ENCODE peak calls at places on chromosomes 3 and 15, in eight cellular contexts. W is uterus; V is IMR-90; O is HepG2; Z is psoas muscle; T is transverse colon; H is CD8-positive, alpha-beta memory T cell; S is K562. A is an unnamed sample. For H3K4me1, the result is how much of the 10 kb centered on the place peaks cover.

GRCh38 chr15:73786518-73786917 is 33.4 kb upstream of the INSYN1 start:
- DNase-seq in W (no peak), V (no peak), O (no peak), Z (no peak), T (no peak), H (no peak), S (no peak), A (no peak)

GRCh38 chr3:46369675-46370132 is 1.0 kb upstream of the CCR5 start:
- DNase-seq in W (no peak), V (no peak), O (no peak), Z (no peak), T (no peak), H (no peak), S (no peak), A (no peak)

GRCh38 chr15:59160880-59161593 is 45.6 kb upstream of the LDHAL6B start:
- DNase-seq in W (no peak), V (peak), O (peak), Z (no peak), T (no peak), H (no peak), S (peak), A (no peak)

GRCh38 chr15:45715528-45715927 is 80.7 kb downstream of the SQOR start:
- DNase-seq in W (no peak), V (peak), O (no peak), Z (no peak), T (no peak), H (no peak), S (no peak), A (no peak)

GRCh38 chr15:33104276-33104675 is 90.2 kb downstream of the FMN1 start:
- DNase-seq in W (no peak), V (peak), O (no peak), Z (no peak), T (no peak), H (no peak), S (no peak), A (no peak)

GRCh38 chr3:13537926-13538325 is 11.0 kb upstream of the FBLN2 start:
- DNase-seq in W (no peak), V (peak), O (no peak), Z (peak), T (no peak), H (no peak), S (peak), A (no peak)

GRCh38 chr15:96551196-96551595 is 220.7 kb downstream of the NR2F2 start:
- DNase-seq in W (no peak), V (no peak), O (no peak), Z (no peak), T (no peak), H (no peak), S (no peak), A (no peak)

GRCh38 chr3:71421820-71422566 is 161.5 kb downstream of the FOXP1 start:
- DNase-seq in W (no peak), V (no peak), O (no peak), Z (no peak), T (no peak), H (no peak), S (no peak), A (no peak)

GRCh38 chr3:133152821-133153220 is 114.6 kb downstream of the TMEM108 start:
- DNase-seq in W (no peak), V (no peak), O (no peak), Z (no peak), T (no peak), H (no peak), S (no peak), A (no peak)

GRCh38 chr3:167051421-167051820 is 328.7 kb downstream of the ZBBX start:
- DNase-seq in W (no peak), V (no peak), O (no peak), Z (no peak), T (no peak), H (no peak), S (no peak), A (no peak)

GRCh38 chr15:82371649-82372048 is 22.4 kb upstream of the GOLGA6L10 start:
- DNase-seq in W (no peak), V (no peak), O (no peak), Z (no peak), T (no peak), H (no peak), S (no peak), A (no peak)

GRCh38 chr3:192890348-192891335 is 27.0 kb downstream of the MB21D2 start:
- DNase-seq in W (no peak), V (no peak), O (no peak), Z (no peak), T (no peak), H (no peak), S (no peak), A (no peak)

GRCh38 chr3:172591876-172592771 is 68.9 kb upstream of the TNFSF10 start:
- DNase-seq in W (no peak), V (peak), O (no peak), Z (no peak), T (peak), H (peak), S (peak), A (no peak)

GRCh38 chr15:92840149-92840548 is 60.0 kb upstream of the CHD2 start:
- DNase-seq in W (no peak), V (no peak), O (no peak), Z (no peak), T (no peak), H (no peak), S (no peak), A (no peak)

GRCh38 chr15:31974855-31975421 is 55.4 kb upstream of the CHRNA7 start:
- DNase-seq in W (no peak), V (peak), O (peak), Z (no peak), T (peak), H (no peak), S (peak), A (no peak)

GRCh38 chr3:166560253-166560652 is 723.0 kb upstream of the BCHE start:
- DNase-seq in W (no peak), V (no peak), O (peak), Z (no peak), T (no peak), H (no peak), S (no peak), A (no peak)

GRCh38 chr15:80026754-80027153 is 32.7 kb upstream of the ZFAND6 start:
- DNase-seq in W (no peak), V (no peak), O (no peak), Z (no peak), T (no peak), H (no peak), S (no peak), A (no peak)

GRCh38 chr3:23696842-23697241 is 108.9 kb upstream of the UBE2E1 start:
- DNase-seq in W (no peak), V (peak), O (no peak), Z (no peak), T (peak), H (no peak), S (no peak), A (no peak)

GRCh38 chr15:83504365-83504764 is 57.2 kb downstream of the SH3GL3 start:
- DNase-seq in W (no peak), V (no peak), O (no peak), Z (no peak), T (no peak), H (no peak), S (no peak), A (no peak)

GRCh38 chr3:101036676-101037075 is 43.5 kb upstream of the ABI3BP start:
- DNase-seq in W (no peak), V (peak), O (no peak), Z (no peak), T (no peak), H (no peak), S (no peak), A (no peak)

GRCh38 chr3:38000242-38000916 is 9.8 kb downstream of the VILL start:
- DNase-seq in W (peak), V (no peak), O (no peak), Z (no peak), T (no peak), H (no peak), S (no peak), A (no peak)

GRCh38 chr3:160106905-160107861 is 118.0 kb upstream of the C3orf80 start:
- DNase-seq in W (no peak), V (no peak), O (peak), Z (no peak), T (peak), H (no peak), S (no peak), A (no peak)

GRCh38 chr15:64060716-64061115 is 14.4 kb upstream of the DAPK2 start:
- DNase-seq in W (no peak), V (no peak), O (no peak), Z (no peak), T (no peak), H (no peak), S (no peak), A (no peak)

GRCh38 chr15:69469467-69470191 is 17.0 kb downstream of the RPLP1 start:
- DNase-seq in W (no peak), V (peak), O (no peak), Z (no peak), T (no peak), H (no peak), S (peak), A (no peak)

GRCh38 chr15:66565731-66566130 is at the start of gene LCTL:
- DNase-seq in W (no peak), V (peak), O (peak), Z (no peak), T (no peak), H (no peak), S (peak), A (no peak)

GRCh38 chr3:81394656-81395055 is 366.8 kb downstream of the GBE1 start:
- DNase-seq in W (no peak), V (no peak), O (no peak), Z (no peak), T (no peak), H (no peak), S (no peak), A (no peak)

GRCh38 chr15:64558460-64559179 is 98.2 kb downstream of the ZNF609 start:
- DNase-seq in W (no peak), V (peak), O (no peak), Z (no peak), T (no peak), H (no peak), S (no peak), A (no peak)

GRCh38 chr3:190326930-190327329 is 4.7 kb upstream of the CLDN1 start:
- DNase-seq in W (peak), V (peak), O (no peak), Z (no peak), T (no peak), H (no peak), S (no peak), A (no peak)

GRCh38 chr3:27675287-27675686 is 46.8 kb downstream of the EOMES start:
- DNase-seq in W (no peak), V (peak), O (no peak), Z (no peak), T (no peak), H (no peak), S (no peak), A (no peak)

GRCh38 chr15:39083213-39083612 is 497.7 kb upstream of the THBS1 start:
- DNase-seq in W (no peak), V (peak), O (no peak), Z (no peak), T (no peak), H (no peak), S (no peak), A (no peak)

GRCh38 chr15:65916664-65917406 is 47.5 kb downstream of the RAB11A start:
- DNase-seq in W (no peak), V (peak), O (peak), Z (peak), T (peak), H (no peak), S (peak), A (no peak)

GRCh38 chr3:14514323-14514720 is 25.8 kb downstream of the GRIP2 start:
- DNase-seq in W (no peak), V (no peak), O (no peak), Z (no peak), T (no peak), H (no peak), S (no peak), A (no peak)

GRCh38 chr3:129607391-129608068 is 1.1 kb upstream of the PLXND1 start:
- DNase-seq in W (no peak), V (no peak), O (no peak), Z (no peak), T (no peak), H (no peak), S (no peak), A (no peak)

GRCh38 chr3:129608087-129608935 is 1.8 kb upstream of the PLXND1 start:
- DNase-seq in W (no peak), V (peak), O (no peak), Z (no peak), T (no peak), H (no peak), S (peak), A (no peak)

GRCh38 chr3:129610276-129610675 is 3.8 kb upstream of the PLXND1 start:
- DNase-seq in W (no peak), V (no peak), O (no peak), Z (no peak), T (no peak), H (no peak), S (no peak), A (no peak)

GRCh38 chr3:129609591-129610169 is 3.2 kb upstream of the PLXND1 start:
- DNase-seq in W (no peak), V (peak), O (no peak), Z (no peak), T (no peak), H (no peak), S (no peak), A (no peak)

DNA sequence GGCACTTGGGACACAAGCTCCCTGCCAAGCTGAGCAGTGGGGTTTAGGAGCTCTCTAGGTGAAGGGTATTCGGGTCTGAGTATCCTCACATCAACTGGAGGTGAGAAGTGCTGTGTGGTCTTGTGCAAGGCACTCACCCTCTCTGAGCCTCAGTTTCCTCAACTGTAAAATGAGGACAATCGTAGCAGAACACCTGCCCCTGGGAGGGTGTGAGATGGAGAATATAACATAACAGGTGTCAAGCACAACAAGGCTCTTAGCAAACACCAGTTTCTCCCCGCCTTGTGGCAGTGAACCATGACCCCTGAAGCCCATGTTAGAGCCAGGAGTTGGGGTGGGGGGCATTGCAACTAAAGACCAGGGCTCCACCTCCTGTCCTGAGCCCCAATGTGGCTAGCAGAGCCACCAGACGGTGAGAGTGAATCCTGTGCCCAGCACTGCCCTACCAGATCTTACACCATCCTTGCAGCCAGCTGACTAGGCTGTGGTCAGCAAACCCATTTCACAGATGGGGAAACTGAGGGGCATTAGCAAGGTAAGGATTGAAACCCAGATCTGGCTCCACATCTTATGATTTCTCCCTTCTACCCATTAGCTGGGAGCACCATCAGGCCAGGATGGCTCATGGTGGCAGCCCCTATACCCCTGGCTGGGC is 2.6 kb upstream of the PLXND1 start:
- DNase-seq in W (no peak), V (no peak), O (no peak), Z (no peak), T (no peak), H (no peak), S (no peak), A (no peak)
- H3K4me1 ChIP-seq in W (under half), V (under half), O (half or more), Z (under half), T (under half), H (under half), S (half or more), A (under half)

DNA sequence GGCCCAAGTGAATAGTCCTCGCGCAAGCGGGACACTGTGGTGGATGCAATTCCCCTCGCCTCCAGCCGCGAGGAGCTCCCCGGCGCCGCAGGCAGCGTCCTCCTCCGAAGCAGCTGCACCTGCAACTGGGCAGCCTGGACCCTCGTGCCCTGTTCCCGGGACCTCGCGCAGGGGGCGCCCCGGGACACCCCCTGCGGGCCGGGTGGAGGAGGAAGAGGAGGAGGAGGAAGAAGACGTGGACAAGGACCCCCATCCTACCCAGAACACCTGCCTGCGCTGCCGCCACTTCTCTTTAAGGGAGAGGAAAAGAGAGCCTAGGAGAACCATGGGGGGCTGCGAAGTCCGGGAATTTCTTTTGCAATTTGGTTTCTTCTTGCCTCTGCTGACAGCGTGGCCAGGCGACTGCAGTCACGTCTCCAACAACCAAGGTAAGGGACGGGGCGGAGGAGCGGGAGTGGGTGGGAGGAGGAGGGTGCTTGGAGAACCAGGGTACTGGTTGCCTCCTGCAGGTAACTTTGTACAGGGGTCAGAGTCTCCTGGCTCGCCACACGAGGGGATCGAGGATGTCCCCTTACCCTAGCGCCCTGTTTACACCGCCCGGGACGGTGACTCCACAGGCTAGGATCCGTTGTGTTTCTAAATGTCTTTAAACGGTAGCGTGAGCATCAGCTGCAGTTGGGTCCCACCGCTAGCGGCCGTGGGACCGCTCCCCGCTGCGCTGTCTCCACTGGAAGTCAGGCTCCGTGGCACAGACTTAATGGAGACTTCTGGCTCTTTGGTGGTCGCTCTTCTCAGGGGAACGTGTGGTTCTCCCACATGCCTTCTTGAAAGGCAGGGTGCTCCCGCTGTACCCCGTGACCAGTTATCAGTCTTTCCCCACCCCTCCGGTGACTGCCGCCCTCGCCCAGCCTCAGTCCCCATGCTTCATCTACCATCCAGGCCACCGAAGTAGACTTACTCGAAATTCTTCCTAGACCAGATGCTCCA is at the start of gene EPHA6:
- DNase-seq in W (no peak), V (no peak), O (no peak), Z (no peak), T (no peak), H (no peak), S (no peak), A (no peak)
- H3K4me3 ChIP-seq in W (peak), V (peak), O (peak), Z (peak), T (peak), H (no peak), S (no peak), A (peak)

GRCh38 chr3:51710631-51711351 is 3.9 kb downstream of the GRM2 start:
- DNase-seq in W (peak), V (no peak), O (no peak), Z (no peak), T (peak), H (no peak), S (no peak), A (peak)

GRCh38 chr3:51711352-51712019 is 4.6 kb downstream of the GRM2 start:
- DNase-seq in W (peak), V (no peak), O (no peak), Z (no peak), T (no peak), H (no peak), S (no peak), A (no peak)

GRCh38 chr3:51708216-51708845 is 1.5 kb downstream of the GRM2 start:
- DNase-seq in W (no peak), V (no peak), O (no peak), Z (no peak), T (peak), H (no peak), S (no peak), A (no peak)

GRCh38 chr3:51709004-51709420 is 2.1 kb downstream of the GRM2 start:
- DNase-seq in W (peak), V (no peak), O (no peak), Z (no peak), T (peak), H (no peak), S (no peak), A (no peak)

GRCh38 chr3:51709675-51710074 is 2.8 kb downstream of the GRM2 start:
- DNase-seq in W (no peak), V (no peak), O (no peak), Z (no peak), T (no peak), H (no peak), S (no peak), A (no peak)
- H3K4me1 ChIP-seq in W (under half), V (under half), O (under half), Z (under half), T (under half), H (under half), S (under half), A (under half)

DNA sequence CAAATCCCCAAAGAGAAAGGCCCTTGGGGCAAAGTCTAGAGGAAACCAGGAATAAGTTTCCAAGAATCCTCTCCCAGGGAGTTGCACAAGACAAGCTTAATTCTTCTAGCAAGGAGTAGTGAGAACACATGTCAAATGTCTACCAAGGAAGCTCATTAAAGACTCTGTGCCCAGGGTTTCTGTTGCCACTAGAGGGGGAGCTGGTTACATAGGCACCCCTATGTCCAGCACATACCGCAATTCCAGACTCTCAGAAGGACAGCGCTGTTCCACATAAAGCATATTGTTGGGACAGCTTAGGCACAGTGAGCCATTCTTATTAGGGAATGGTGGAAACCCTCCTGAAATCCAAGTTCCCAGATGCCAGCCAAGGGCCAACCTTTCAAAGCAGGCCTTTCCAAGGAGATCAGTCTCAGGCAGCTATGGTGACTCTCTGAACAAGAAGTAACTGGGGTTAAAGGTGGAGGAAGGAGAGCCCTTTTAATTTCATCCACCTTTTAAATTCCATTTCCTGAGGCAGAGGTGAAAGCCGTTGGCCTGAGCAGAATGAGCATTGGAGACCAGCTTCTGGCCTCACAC is 194.1 kb downstream of the UACA start:
- DNase-seq in W (peak), V (peak), O (peak), Z (no peak), T (no peak), H (no peak), S (peak), A (no peak)
- H3K4me3 ChIP-seq in W (no peak), V (no peak), O (no peak), Z (no peak), T (no peak), H (no peak), S (no peak), A (no peak)

A was measured in gastrocnemius medialis.